ENCODE peak calls at places on chromosomes 11 and 22, in nine cellular contexts. M, R, A, T, C, V, X, G and Z are unnamed samples.

GRCh38 chr22:40042312-40042711 is 47.6 kb downstream of the FAM83F start:
- DNase-seq in T (no peak), A (no peak), V (no peak), C (no peak), G (no peak), M (no peak), X (no peak), R (no peak), Z (no peak)

GRCh38 chr22:40176921-40177737 is 596 bp upstream of the TNRC6B start:
- DNase-seq in G (peak; percentile 64), M (no peak), T (peak; percentile 74), V (peak; percentile 75), A (peak; percentile 10), R (peak; percentile 69), X (peak; percentile 87), C (peak; percentile 83), Z (no peak)

GRCh38 chr11:20087118-20087521 is 73.2 kb downstream of the DBX1 start:
- DNase-seq in A (no peak), C (no peak), G (no peak), V (no peak), M (no peak), T (no peak), X (no peak), R (peak; percentile 87), Z (no peak)

GRCh38 chr11:133149698-133150097 is 382.6 kb downstream of the OPCML start:
- DNase-seq in V (no peak), G (no peak), M (no peak), X (no peak), R (no peak), A (no peak), C (no peak), T (no peak), Z (no peak)

GRCh38 chr11:46407635-46408034 is 16.1 kb upstream of the CHRM4 start:
- DNase-seq in M (no peak), T (no peak), C (no peak), R (no peak), G (no peak), A (no peak), V (no peak), X (no peak), Z (no peak)

GRCh38 chr11:23563591-23563990 is 703.3 kb upstream of the CCDC179 start:
- DNase-seq in M (no peak), C (no peak), V (no peak), X (no peak), T (no peak), A (no peak), R (no peak), G (no peak), Z (no peak)

GRCh38 chr11:112355726-112356125 is 95.1 kb upstream of the PLET1 start:
- DNase-seq in V (peak; percentile 19), X (peak; percentile 35), R (no peak), T (peak; percentile 67), M (no peak), G (peak; percentile 30), A (peak; percentile 16), C (peak; percentile 42), Z (peak; percentile 33)

GRCh38 chr22:38865201-38866023 is 6.6 kb downstream of the CBX6 start:
- DNase-seq in C (no peak), M (no peak), A (no peak), X (no peak), G (no peak), R (no peak), V (no peak), T (no peak), Z (no peak)

GRCh38 chr11:131975624-131976420 is 605.4 kb downstream of the NTM start:
- DNase-seq in T (no peak), R (no peak), X (no peak), M (no peak), V (no peak), A (no peak), G (no peak), C (no peak), Z (no peak)

GRCh38 chr11:109853156-109853776 is 239.9 kb upstream of the ZC3H12C start:
- DNase-seq in T (no peak), M (peak; percentile 63), V (peak; percentile 91), R (peak; percentile 88), C (peak; percentile 78), A (peak; percentile 20), G (peak; percentile 19), X (peak; percentile 66), Z (no peak)

GRCh38 chr11:88106685-88107084 is 68.6 kb downstream of the RAB38 start:
- DNase-seq in G (no peak), X (no peak), A (no peak), T (no peak), R (no peak), V (no peak), C (no peak), M (no peak), Z (no peak)

GRCh38 chr11:86218125-86219081 is 26.1 kb upstream of the EED start:
- DNase-seq in R (peak; percentile 74), C (peak; percentile 79), X (peak; percentile 82), M (peak; percentile 41), V (peak; percentile 81), G (peak; percentile 80), T (peak; percentile 62), A (peak; percentile 67), Z (peak; percentile 63)

GRCh38 chr11:112837162-112837826 is 123.9 kb upstream of the NCAM1 start:
- DNase-seq in R (no peak), G (no peak), V (no peak), X (peak; percentile 22), A (no peak), T (no peak), C (peak; percentile 2), M (no peak), Z (no peak)

GRCh38 chr11:13962562-13963168 is at the start of gene SPON1:
- DNase-seq in X (no peak), T (peak; percentile 42), G (peak; percentile 61), R (peak; percentile 25), M (no peak), C (peak; percentile 22), A (peak; percentile 59), V (peak; percentile 49), Z (peak; percentile 77)

GRCh38 chr22:40626826-40627225 is 9.7 kb downstream of the MRTFA start:
- DNase-seq in A (no peak), G (no peak), R (no peak), V (no peak), M (no peak), X (no peak), T (no peak), C (no peak), Z (no peak)

GRCh38 chr11:128553662-128554392 is 33.5 kb downstream of the ETS1 start:
- DNase-seq in M (no peak), A (no peak), X (peak; percentile 59), C (peak; percentile 93), G (no peak), V (peak; percentile 88), R (peak; percentile 32), T (no peak), Z (no peak)

GRCh38 chr11:128552783-128553661 is 34.3 kb downstream of the ETS1 start:
- DNase-seq in R (peak; percentile 21), G (no peak), T (no peak), C (peak; percentile 70), V (peak; percentile 71), M (no peak), A (peak; percentile 33), X (peak; percentile 84), Z (no peak)

GRCh38 chr11:128551641-128552335 is 35.6 kb downstream of the ETS1 start:
- DNase-seq in A (no peak), X (no peak), M (no peak), C (no peak), R (no peak), T (no peak), G (no peak), V (no peak), Z (no peak)

GRCh38 chr11:128559496-128560103 is 27.8 kb downstream of the ETS1 start:
- DNase-seq in C (no peak), X (no peak), V (no peak), G (no peak), M (no peak), T (no peak), R (no peak), A (no peak), Z (no peak)

GRCh38 chr11:128555606-128556005 is 31.8 kb downstream of the ETS1 start:
- DNase-seq in M (no peak), G (peak; percentile 40), T (no peak), X (no peak), V (peak; percentile 28), A (no peak), C (peak; percentile 47), R (no peak), Z (no peak)
- TF ChIP-seq CTCF in M (peak; percentile 49), G (no peak), T (no peak), X (peak; percentile 17), V (peak; percentile 46), A (peak; percentile 32), C (peak; percentile 64), R (peak; percentile 53), Z (no peak)

DNA sequence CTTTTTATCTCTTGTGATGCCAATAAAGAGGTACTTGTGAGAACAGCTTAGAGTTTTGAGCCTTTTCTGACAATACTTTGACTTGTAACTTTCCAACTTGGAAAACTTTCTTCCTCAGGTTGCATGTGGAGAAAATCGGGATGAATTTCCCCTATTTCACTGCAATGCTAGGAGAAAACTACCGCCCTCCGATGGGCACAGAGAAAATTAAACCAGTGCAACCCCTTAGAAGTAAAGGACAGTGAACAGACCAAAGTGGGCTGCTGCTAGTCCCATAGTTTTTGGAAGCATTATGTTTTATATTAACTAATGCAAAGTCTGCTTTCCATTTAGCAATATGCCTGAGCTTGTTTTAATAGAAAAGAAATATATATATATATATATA is 195.5 kb upstream of the RAG2 start:
- DNase-seq in C (no peak), X (no peak), T (no peak), R (no peak), M (no peak), A (peak; percentile 4), V (peak; percentile 5), G (no peak), Z (no peak)
- TF ChIP-seq CTCF in C (no peak), X (peak; percentile 18), T (no peak), R (peak; percentile 12), M (peak; percentile 29), A (peak; percentile 21), V (peak; percentile 51), G (no peak), Z (no peak)

DNA sequence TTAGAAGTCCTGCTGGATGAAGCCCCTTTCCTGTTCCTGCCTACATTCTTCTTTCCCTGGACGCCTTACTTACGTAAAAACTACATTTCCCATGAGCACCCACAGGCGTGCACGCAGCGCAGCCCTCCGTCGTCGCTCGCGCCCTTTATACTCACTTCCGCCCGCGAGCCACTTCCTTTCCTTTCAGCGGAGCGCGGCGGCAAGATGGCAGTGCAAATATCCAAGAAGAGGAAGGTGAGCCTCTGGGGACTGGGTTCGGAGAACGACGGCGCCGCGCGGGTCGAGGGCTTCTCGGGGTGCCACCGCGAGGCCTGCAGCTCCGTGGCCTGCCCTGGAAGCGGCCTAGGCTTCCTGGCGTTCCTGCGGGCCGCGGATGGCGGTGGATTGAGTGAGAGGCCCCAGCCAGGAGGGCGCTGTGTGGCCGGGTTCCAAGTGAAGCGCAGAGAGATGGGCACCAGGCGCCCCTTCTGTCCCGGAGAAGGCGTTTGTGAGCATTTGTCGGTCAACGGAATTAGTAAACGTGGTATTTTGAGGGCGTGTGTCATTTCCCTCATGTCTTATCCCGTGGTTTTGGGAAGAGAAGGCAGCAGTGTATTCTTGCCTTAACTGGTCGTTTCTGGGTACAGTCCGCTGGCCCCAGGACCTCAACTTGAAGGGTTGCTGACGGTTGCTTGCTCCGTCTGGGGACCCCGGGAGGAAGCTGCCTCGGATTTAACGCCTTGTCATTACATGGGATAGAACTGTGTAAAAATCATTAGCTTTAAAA is at the start of gene RPS3:
- DNase-seq in M (peak; percentile 79), R (peak; percentile 92), T (peak; percentile 92), C (peak; percentile 93), X (peak; percentile 96), V (peak; percentile 92), G (peak; percentile 94), A (peak; percentile 88), Z (peak; percentile 92)
- TF ChIP-seq CTCF in M (no peak), R (peak; percentile 5), T (peak; percentile 30), C (peak; percentile 8), X (peak; percentile 12), V (no peak), G (no peak), A (no peak), Z (no peak)

GRCh38 chr11:6568191-6568918 is 35.1 kb downstream of the RRP8 start:
- DNase-seq in X (peak; percentile 10), G (peak; percentile 31), A (peak; percentile 1), M (peak; percentile 38), C (peak; percentile 57), V (peak; percentile 79), R (peak; percentile 73), T (no peak), Z (no peak)
- TF ChIP-seq CTCF in X (no peak), G (no peak), A (no peak), M (peak; percentile 13), C (no peak), V (no peak), R (peak; percentile 15), T (no peak), Z (no peak)